ENCODE peak calls at places on chromosomes 11 and 22, in six cellular contexts. H is T-helper 17 cell; S is KBM-7; O is posterior vena cava; W is anterior cingulate cortex; K is stimulated activated CD8-positive, alpha-beta memory T cell treated with anti-CD3 and anti-CD28 coated beads, Interleukin-7, amount 100 ng/mL, for 1 hour. L is an unnamed sample.

GRCh38 chr22:41308544-41308947 is 7.2 kb downstream of the ZC3H7B start:
- DNase-seq in H (no peak), S (peak), O (no peak), W (no peak), K (no peak), L (no peak)

GRCh38 chr22:48044484-48045060 is 1282.1 kb downstream of the TBC1D22A start:
- DNase-seq in H (no peak), S (no peak), O (no peak), W (no peak), K (no peak), L (no peak)

GRCh38 chr11:127789887-127790286 is 789.3 kb upstream of the KIRREL3 start:
- DNase-seq in H (no peak), S (peak), O (no peak), W (no peak), K (no peak), L (no peak)

GRCh38 chr11:2418961-2419360 is 18.4 kb downstream of the TSSC4 start:
- DNase-seq in H (no peak), S (no peak), O (no peak), W (no peak), K (no peak), L (no peak)

GRCh38 chr11:71991494-71991893 is 7.2 kb upstream of the IL18BP start:
- DNase-seq in H (no peak), S (peak), O (no peak), W (no peak), K (no peak), L (no peak)

GRCh38 chr11:65279713-65280459 is 18.1 kb downstream of the POLA2 start:
- DNase-seq in H (peak), S (no peak), O (no peak), W (no peak), K (peak), L (no peak)

GRCh38 chr11:92477686-92478085 is 253.1 kb downstream of the FAT3 start:
- DNase-seq in H (no peak), S (no peak), O (no peak), W (no peak), K (no peak), L (no peak)

GRCh38 chr11:119094816-119095065 is 6.9 kb downstream of the DPAGT1 start:
- DNase-seq in H (peak), S (no peak), O (peak), W (no peak), K (peak), L (no peak)

GRCh38 chr22:45007247-45007945 is 2.4 kb downstream of the PHF21B start:
- DNase-seq in H (no peak), S (no peak), O (no peak), W (no peak), K (no peak), L (no peak)